ENCODE peak calls at places on chromosome 17, in four cellular contexts. One of them, this sample, is unnamed.

GRCh38 chr17:74443516-74444296 is 11.8 kb downstream of the GPRC5C start:
- DNase-seq in K562: no peak
- DNase-seq in A549: no peak
- DNase-seq in HepG2: no peak
- DNase-seq in this sample: no peak

GRCh38 chr17:59149051-59149450 is 5.9 kb downstream of the SKA2 start:
- DNase-seq in A549: no peak
- DNase-seq in K562: no peak
- DNase-seq in HepG2: no peak
- DNase-seq in this sample: no peak

GRCh38 chr17:71412803-71413202 is 708.0 kb upstream of the SOX9 start:
- DNase-seq in K562: no peak
- DNase-seq in HepG2: no peak
- DNase-seq in A549: peak
- DNase-seq in this sample: no peak

GRCh38 chr17:42251115-42251514 is 25.1 kb downstream of the STAT5B start:
- DNase-seq in K562: no peak
- DNase-seq in A549: peak
- DNase-seq in HepG2: peak
- DNase-seq in this sample: no peak

GRCh38 chr17:63843387-63844292 is 1.2 kb upstream of the SMARCD2 start:
- DNase-seq in K562: peak
- DNase-seq in HepG2: no peak
- DNase-seq in A549: no peak
- DNase-seq in this sample: peak

GRCh38 chr17:33154869-33155455 is 138.1 kb downstream of the ASIC2 start:
- DNase-seq in A549: no peak
- DNase-seq in HepG2: no peak
- DNase-seq in K562: no peak
- DNase-seq in this sample: no peak

GRCh38 chr17:69430488-69430887 is 16.0 kb downstream of the MAP2K6 start:
- DNase-seq in K562: no peak
- DNase-seq in A549: no peak
- DNase-seq in HepG2: no peak
- DNase-seq in this sample: no peak

GRCh38 chr17:72126575-72127486 is 6.0 kb downstream of the SOX9 start:
- DNase-seq in A549: peak
- DNase-seq in K562: no peak
- DNase-seq in HepG2: peak
- DNase-seq in this sample: no peak

GRCh38 chr17:49984283-49984682 is 10.7 kb downstream of the DLX3 start:
- DNase-seq in K562: no peak
- DNase-seq in HepG2: no peak
- DNase-seq in A549: no peak
- DNase-seq in this sample: no peak

GRCh38 chr17:13346996-13347762 is 254.6 kb downstream of the HS3ST3A1 start:
- DNase-seq in A549: no peak
- DNase-seq in K562: peak
- DNase-seq in HepG2: peak
- DNase-seq in this sample: no peak

GRCh38 chr17:6276711-6277110 is 158.2 kb downstream of the AIPL1 start:
- DNase-seq in K562: no peak
- DNase-seq in HepG2: no peak
- DNase-seq in A549: no peak
- DNase-seq in this sample: no peak

GRCh38 chr17:6786618-6787017 is 10.6 kb downstream of the FBXO39 start:
- DNase-seq in K562: no peak
- DNase-seq in HepG2: no peak
- DNase-seq in A549: no peak
- DNase-seq in this sample: no peak

GRCh38 chr17:17909078-17909477 is 63.1 kb downstream of the TOM1L2 start:
- DNase-seq in K562: no peak
- DNase-seq in A549: no peak
- DNase-seq in HepG2: no peak
- DNase-seq in this sample: no peak

GRCh38 chr17:40576113-40576740 is 11.0 kb upstream of the CCR7 start:
- DNase-seq in K562: no peak
- DNase-seq in A549: no peak
- DNase-seq in HepG2: no peak
- DNase-seq in this sample: no peak

GRCh38 chr17:45361451-45361850 is 44.6 kb upstream of the MAP3K14 start:
- DNase-seq in A549: no peak
- DNase-seq in HepG2: no peak
- DNase-seq in K562: no peak
- DNase-seq in this sample: no peak

GRCh38 chr17:34153988-34154387 is 101.1 kb upstream of the CCL2 start:
- DNase-seq in HepG2: no peak
- DNase-seq in A549: no peak
- DNase-seq in K562: no peak
- DNase-seq in this sample: no peak

GRCh38 chr17:53765609-53766008 is 57.1 kb upstream of the KIF2B start:
- DNase-seq in HepG2: no peak
- DNase-seq in K562: no peak
- DNase-seq in A549: no peak
- DNase-seq in this sample: no peak

GRCh38 chr17:1646199-1646875 is 805 bp upstream of the SCARF1 start:
- DNase-seq in K562: no peak
- DNase-seq in HepG2: no peak
- DNase-seq in A549: no peak
- DNase-seq in this sample: no peak

GRCh38 chr17:42275527-42276358 is 448 bp downstream of the STAT5B start:
- DNase-seq in K562: peak
- DNase-seq in A549: no peak
- DNase-seq in HepG2: no peak
- DNase-seq in this sample: no peak

GRCh38 chr17:36072431-36073121 is 8.5 kb downstream of the CCL18 start:
- DNase-seq in A549: peak
- DNase-seq in HepG2: peak
- DNase-seq in K562: peak
- DNase-seq in this sample: peak
- TF ChIP-seq HDAC2 in A549: no peak
- TF ChIP-seq HDAC2 in HepG2: no peak
- TF ChIP-seq HDAC2 in K562: no peak
- TF ChIP-seq HDAC2 in this sample: no peak

GRCh38 chr17:14792751-14793150 is 472.4 kb downstream of the PMP22 start:
- DNase-seq in HepG2: no peak
- DNase-seq in K562: no peak
- DNase-seq in A549: no peak
- DNase-seq in this sample: no peak
- TF ChIP-seq HDAC2 in HepG2: no peak
- TF ChIP-seq HDAC2 in K562: no peak
- TF ChIP-seq HDAC2 in A549: no peak
- TF ChIP-seq HDAC2 in this sample: no peak

GRCh38 chr17:78273813-78274212 is 42.4 kb downstream of the TMEM235 start:
- DNase-seq in K562: peak
- DNase-seq in HepG2: no peak
- DNase-seq in A549: no peak
- DNase-seq in this sample: no peak

GRCh38 chr17:78275355-78275754 is 43.9 kb downstream of the TMEM235 start:
- DNase-seq in A549: no peak
- DNase-seq in K562: no peak
- DNase-seq in HepG2: no peak
- DNase-seq in this sample: no peak

GRCh38 chr17:78276098-78276497 is 44.7 kb downstream of the TMEM235 start:
- DNase-seq in HepG2: no peak
- DNase-seq in K562: no peak
- DNase-seq in A549: no peak
- DNase-seq in this sample: peak

GRCh38 chr17:78278139-78278741 is 46.8 kb downstream of the TMEM235 start:
- DNase-seq in K562: peak
- DNase-seq in HepG2: no peak
- DNase-seq in A549: no peak
- DNase-seq in this sample: no peak

GRCh38 chr17:78276499-78276898 is 45.1 kb downstream of the TMEM235 start:
- DNase-seq in HepG2: no peak
- DNase-seq in K562: no peak
- DNase-seq in A549: no peak
- DNase-seq in this sample: no peak
- TF ChIP-seq HDAC2 in HepG2: no peak
- TF ChIP-seq HDAC2 in K562: no peak
- TF ChIP-seq HDAC2 in A549: no peak
- TF ChIP-seq HDAC2 in this sample: no peak

GRCh38 chr17:66372182-66372581 is 69.8 kb downstream of the PRKCA start:
- DNase-seq in A549: no peak
- DNase-seq in HepG2: no peak
- DNase-seq in K562: no peak
- DNase-seq in this sample: no peak

GRCh38 chr17:66375121-66375520 is 72.7 kb downstream of the PRKCA start:
- DNase-seq in HepG2: no peak
- DNase-seq in A549: no peak
- DNase-seq in K562: no peak
- DNase-seq in this sample: no peak

GRCh38 chr17:66371561-66371960 is 69.1 kb downstream of the PRKCA start:
- DNase-seq in K562: no peak
- DNase-seq in HepG2: no peak
- DNase-seq in A549: no peak
- DNase-seq in this sample: no peak

GRCh38 chr17:66373079-66373478 is 70.7 kb downstream of the PRKCA start:
- DNase-seq in A549: no peak
- DNase-seq in HepG2: no peak
- DNase-seq in K562: no peak
- DNase-seq in this sample: no peak

GRCh38 chr17:66373944-66374817 is 71.8 kb downstream of the PRKCA start:
- DNase-seq in K562: peak
- DNase-seq in A549: no peak
- DNase-seq in HepG2: no peak
- DNase-seq in this sample: no peak
- TF ChIP-seq HDAC2 in K562: no peak
- TF ChIP-seq HDAC2 in A549: no peak
- TF ChIP-seq HDAC2 in HepG2: no peak
- TF ChIP-seq HDAC2 in this sample: no peak